ENCODE peak calls at places on chromosomes 12 and 14, in eight cellular contexts. R is SW 1271, Q is stromal cell of bone marrow, D is activated T-cell treated with anti-CD3 and anti-CD28 coated beads for 24 hours, Y is left cardiac atrium, G is lung, V is hypothalamus, Z is AG04450. O is an unnamed sample.

GRCh38 chr12:99549651-99550050 is 97.9 kb upstream of the GARIN6 start:
- DNase-seq in D (no peak), Q (no peak), Z (no peak), Y (no peak), R (no peak), G (no peak), V (no peak), O (no peak)

GRCh38 chr14:94542111-94542810 is 19.0 kb upstream of the SERPINA4 start:
- DNase-seq in V (no peak), Y (no peak), D (no peak), Z (no peak), R (no peak), G (no peak), Q (no peak), O (no peak)

GRCh38 chr12:33026791-33027190 is 130.2 kb upstream of the PKP2 start:
- DNase-seq in Z (no peak), Y (no peak), Q (no peak), R (no peak), D (no peak), V (no peak), G (no peak), O (no peak)

GRCh38 chr12:109775172-109775881 is 57.9 kb downstream of the TRPV4 start:
- DNase-seq in V (peak; percentile 30), Y (peak; percentile 71), G (peak; percentile 70), Q (peak; percentile 47), D (peak; percentile 58), R (no peak), Z (peak; percentile 30), O (peak; percentile 87)

GRCh38 chr12:43336962-43337555 is 214.9 kb downstream of the ADAMTS20 start:
- DNase-seq in Y (no peak), R (no peak), Z (no peak), D (no peak), V (no peak), G (no peak), Q (peak; percentile 24), O (no peak)

GRCh38 chr14:68040633-68041369 is 221.2 kb downstream of the RAD51B start:
- DNase-seq in D (no peak), Y (no peak), Z (no peak), V (no peak), G (no peak), Q (no peak), R (no peak), O (no peak)

GRCh38 chr12:49894754-49895153 is 8.9 kb downstream of the FAIM2 start:
- DNase-seq in Q (no peak), V (no peak), G (no peak), R (no peak), Y (peak; percentile 4), D (no peak), Z (no peak), O (peak; percentile 22)

GRCh38 chr12:40382217-40382616 is 157.4 kb downstream of the LRRK2 start:
- DNase-seq in R (no peak), D (no peak), Q (no peak), Y (no peak), G (no peak), Z (no peak), V (no peak), O (no peak)

GRCh38 chr12:65123435-65124063 is 2.4 kb upstream of the WIF1 start:
- DNase-seq in Y (no peak), Z (no peak), Q (peak; percentile 19), D (no peak), R (no peak), V (no peak), G (no peak), O (no peak)

GRCh38 chr12:105214670-105215375 is 21.2 kb downstream of the APPL2 start:
- DNase-seq in Z (no peak), R (no peak), Y (no peak), V (no peak), D (no peak), Q (peak; percentile 64), G (no peak), O (no peak)

O was measured in sigmoid colon.